ENCODE peak calls at places on chromosome 17, in seven cellular contexts. One of them, this sample, is unnamed.

GRCh38 chr17:82752371-82753200 is 721 bp downstream of the TBCD start:
- DNase-seq in PC-3: no peak
- DNase-seq in NAMALWA: peak
- DNase-seq in effector CD4-positive, alpha-beta T cell: peak
- DNase-seq in NCI-H1436 treated with DMSO at 0.1 percent for 48 hours: no peak
- DNase-seq in pancreas: no peak
- DNase-seq in activated CD4-positive, alpha-beta T cell treated with anti-CD3 and anti-CD28 coated beads for 24 hours: no peak
- DNase-seq in this sample: no peak

GRCh38 chr17:41689497-41690299 is 1.0 kb downstream of the EIF1 start:
- DNase-seq in PC-3: peak
- DNase-seq in NAMALWA: peak
- DNase-seq in effector CD4-positive, alpha-beta T cell: peak
- DNase-seq in NCI-H1436 treated with DMSO at 0.1 percent for 48 hours: no peak
- DNase-seq in pancreas: peak
- DNase-seq in activated CD4-positive, alpha-beta T cell treated with anti-CD3 and anti-CD28 coated beads for 24 hours: peak
- DNase-seq in this sample: no peak

GRCh38 chr17:1736348-1737281 is 6.1 kb upstream of the SERPINF2 start:
- DNase-seq in PC-3: no peak
- DNase-seq in NAMALWA: peak
- DNase-seq in effector CD4-positive, alpha-beta T cell: no peak
- DNase-seq in NCI-H1436 treated with DMSO at 0.1 percent for 48 hours: no peak
- DNase-seq in pancreas: no peak
- DNase-seq in activated CD4-positive, alpha-beta T cell treated with anti-CD3 and anti-CD28 coated beads for 24 hours: no peak
- DNase-seq in this sample: no peak

GRCh38 chr17:8975091-8975707 is 9.7 kb upstream of the PIK3R5 start:
- DNase-seq in PC-3: no peak
- DNase-seq in NAMALWA: no peak
- DNase-seq in effector CD4-positive, alpha-beta T cell: no peak
- DNase-seq in NCI-H1436 treated with DMSO at 0.1 percent for 48 hours: no peak
- DNase-seq in pancreas: no peak
- DNase-seq in activated CD4-positive, alpha-beta T cell treated with anti-CD3 and anti-CD28 coated beads for 24 hours: no peak
- DNase-seq in this sample: no peak

GRCh38 chr17:81160306-81160705 is 5.0 kb upstream of the PVALEF start:
- DNase-seq in PC-3: no peak
- DNase-seq in NAMALWA: no peak
- DNase-seq in effector CD4-positive, alpha-beta T cell: no peak
- DNase-seq in NCI-H1436 treated with DMSO at 0.1 percent for 48 hours: no peak
- DNase-seq in pancreas: peak
- DNase-seq in activated CD4-positive, alpha-beta T cell treated with anti-CD3 and anti-CD28 coated beads for 24 hours: no peak
- DNase-seq in this sample: no peak

GRCh38 chr17:65627892-65628622 is 66.6 kb upstream of the AXIN2 start:
- DNase-seq in PC-3: peak
- DNase-seq in NAMALWA: no peak
- DNase-seq in effector CD4-positive, alpha-beta T cell: no peak
- DNase-seq in NCI-H1436 treated with DMSO at 0.1 percent for 48 hours: peak
- DNase-seq in pancreas: peak
- DNase-seq in activated CD4-positive, alpha-beta T cell treated with anti-CD3 and anti-CD28 coated beads for 24 hours: no peak
- DNase-seq in this sample: peak

GRCh38 chr17:44198721-44199552 is 747 bp downstream of the ATXN7L3 start:
- DNase-seq in PC-3: peak
- DNase-seq in NAMALWA: peak
- DNase-seq in effector CD4-positive, alpha-beta T cell: peak
- DNase-seq in NCI-H1436 treated with DMSO at 0.1 percent for 48 hours: no peak
- DNase-seq in pancreas: peak
- DNase-seq in activated CD4-positive, alpha-beta T cell treated with anti-CD3 and anti-CD28 coated beads for 24 hours: no peak
- DNase-seq in this sample: no peak

GRCh38 chr17:15649861-15650391 is 30.4 kb upstream of the FBXW10B start:
- DNase-seq in PC-3: peak
- DNase-seq in NAMALWA: no peak
- DNase-seq in effector CD4-positive, alpha-beta T cell: no peak
- DNase-seq in NCI-H1436 treated with DMSO at 0.1 percent for 48 hours: no peak
- DNase-seq in pancreas: no peak
- DNase-seq in activated CD4-positive, alpha-beta T cell treated with anti-CD3 and anti-CD28 coated beads for 24 hours: no peak
- DNase-seq in this sample: no peak

GRCh38 chr17:51668155-51668962 is 408.0 kb downstream of the UTP18 start:
- DNase-seq in PC-3: no peak
- DNase-seq in NAMALWA: no peak
- DNase-seq in effector CD4-positive, alpha-beta T cell: no peak
- DNase-seq in NCI-H1436 treated with DMSO at 0.1 percent for 48 hours: no peak
- DNase-seq in pancreas: no peak
- DNase-seq in activated CD4-positive, alpha-beta T cell treated with anti-CD3 and anti-CD28 coated beads for 24 hours: no peak
- DNase-seq in this sample: no peak

GRCh38 chr17:45021607-45022287 is 29.7 kb downstream of the DCAKD start:
- DNase-seq in PC-3: peak
- DNase-seq in NAMALWA: peak
- DNase-seq in effector CD4-positive, alpha-beta T cell: peak
- DNase-seq in NCI-H1436 treated with DMSO at 0.1 percent for 48 hours: no peak
- DNase-seq in pancreas: peak
- DNase-seq in activated CD4-positive, alpha-beta T cell treated with anti-CD3 and anti-CD28 coated beads for 24 hours: peak
- DNase-seq in this sample: no peak

GRCh38 chr17:77906377-77906871 is 52.1 kb upstream of the TNRC6C start:
- DNase-seq in PC-3: no peak
- DNase-seq in NAMALWA: no peak
- DNase-seq in effector CD4-positive, alpha-beta T cell: no peak
- DNase-seq in NCI-H1436 treated with DMSO at 0.1 percent for 48 hours: no peak
- DNase-seq in pancreas: no peak
- DNase-seq in activated CD4-positive, alpha-beta T cell treated with anti-CD3 and anti-CD28 coated beads for 24 hours: no peak
- DNase-seq in this sample: no peak

GRCh38 chr17:28912281-28912937 is 9.5 kb upstream of the DHRS13 start:
- DNase-seq in PC-3: no peak
- DNase-seq in NAMALWA: no peak
- DNase-seq in effector CD4-positive, alpha-beta T cell: no peak
- DNase-seq in NCI-H1436 treated with DMSO at 0.1 percent for 48 hours: no peak
- DNase-seq in pancreas: no peak
- DNase-seq in activated CD4-positive, alpha-beta T cell treated with anti-CD3 and anti-CD28 coated beads for 24 hours: no peak
- DNase-seq in this sample: no peak

GRCh38 chr17:76382803-76383644 is 1.4 kb upstream of the SPHK1 start:
- DNase-seq in PC-3: peak
- DNase-seq in NAMALWA: no peak
- DNase-seq in effector CD4-positive, alpha-beta T cell: peak
- DNase-seq in NCI-H1436 treated with DMSO at 0.1 percent for 48 hours: no peak
- DNase-seq in pancreas: peak
- DNase-seq in activated CD4-positive, alpha-beta T cell treated with anti-CD3 and anti-CD28 coated beads for 24 hours: peak
- DNase-seq in this sample: no peak

GRCh38 chr17:56929362-56929969 is 15.6 kb upstream of the TRIM25 start:
- DNase-seq in PC-3: peak
- DNase-seq in NAMALWA: peak
- DNase-seq in effector CD4-positive, alpha-beta T cell: no peak
- DNase-seq in NCI-H1436 treated with DMSO at 0.1 percent for 48 hours: no peak
- DNase-seq in pancreas: no peak
- DNase-seq in activated CD4-positive, alpha-beta T cell treated with anti-CD3 and anti-CD28 coated beads for 24 hours: no peak
- DNase-seq in this sample: no peak

GRCh38 chr17:42060231-42060630 is 9.8 kb upstream of the C17orf113 start:
- DNase-seq in PC-3: no peak
- DNase-seq in NAMALWA: no peak
- DNase-seq in effector CD4-positive, alpha-beta T cell: no peak
- DNase-seq in NCI-H1436 treated with DMSO at 0.1 percent for 48 hours: no peak
- DNase-seq in pancreas: no peak
- DNase-seq in activated CD4-positive, alpha-beta T cell treated with anti-CD3 and anti-CD28 coated beads for 24 hours: no peak
- DNase-seq in this sample: no peak

GRCh38 chr17:27466748-27467375 is 10.6 kb downstream of the KSR1 start:
- DNase-seq in PC-3: no peak
- DNase-seq in NAMALWA: no peak
- DNase-seq in effector CD4-positive, alpha-beta T cell: no peak
- DNase-seq in NCI-H1436 treated with DMSO at 0.1 percent for 48 hours: no peak
- DNase-seq in pancreas: no peak
- DNase-seq in activated CD4-positive, alpha-beta T cell treated with anti-CD3 and anti-CD28 coated beads for 24 hours: peak
- DNase-seq in this sample: no peak

GRCh38 chr17:77116371-77116860 is 24.4 kb upstream of the SEC14L1 start:
- DNase-seq in PC-3: peak
- DNase-seq in NAMALWA: no peak
- DNase-seq in effector CD4-positive, alpha-beta T cell: no peak
- DNase-seq in NCI-H1436 treated with DMSO at 0.1 percent for 48 hours: no peak
- DNase-seq in pancreas: no peak
- DNase-seq in activated CD4-positive, alpha-beta T cell treated with anti-CD3 and anti-CD28 coated beads for 24 hours: no peak
- DNase-seq in this sample: no peak

GRCh38 chr17:17874478-17874877 is 37.7 kb upstream of the SREBF1 start:
- DNase-seq in PC-3: peak
- DNase-seq in NAMALWA: no peak
- DNase-seq in effector CD4-positive, alpha-beta T cell: no peak
- DNase-seq in NCI-H1436 treated with DMSO at 0.1 percent for 48 hours: no peak
- DNase-seq in pancreas: no peak
- DNase-seq in activated CD4-positive, alpha-beta T cell treated with anti-CD3 and anti-CD28 coated beads for 24 hours: no peak
- DNase-seq in this sample: no peak

GRCh38 chr17:80955673-80956306 is 35.9 kb upstream of the CHMP6 start:
- DNase-seq in PC-3: no peak
- DNase-seq in NAMALWA: peak
- DNase-seq in effector CD4-positive, alpha-beta T cell: no peak
- DNase-seq in NCI-H1436 treated with DMSO at 0.1 percent for 48 hours: no peak
- DNase-seq in pancreas: no peak
- DNase-seq in activated CD4-positive, alpha-beta T cell treated with anti-CD3 and anti-CD28 coated beads for 24 hours: no peak
- DNase-seq in this sample: no peak

GRCh38 chr17:305090-305976 is 47.3 kb downstream of the RPH3AL start:
- DNase-seq in PC-3: peak
- DNase-seq in NAMALWA: no peak
- DNase-seq in effector CD4-positive, alpha-beta T cell: no peak
- DNase-seq in NCI-H1436 treated with DMSO at 0.1 percent for 48 hours: no peak
- DNase-seq in pancreas: no peak
- DNase-seq in activated CD4-positive, alpha-beta T cell treated with anti-CD3 and anti-CD28 coated beads for 24 hours: no peak
- DNase-seq in this sample: peak

GRCh38 chr17:66351053-66351452 is 48.6 kb downstream of the PRKCA start:
- DNase-seq in PC-3: peak
- DNase-seq in NAMALWA: no peak
- DNase-seq in effector CD4-positive, alpha-beta T cell: no peak
- DNase-seq in NCI-H1436 treated with DMSO at 0.1 percent for 48 hours: no peak
- DNase-seq in pancreas: peak
- DNase-seq in activated CD4-positive, alpha-beta T cell treated with anti-CD3 and anti-CD28 coated beads for 24 hours: no peak
- DNase-seq in this sample: no peak

GRCh38 chr17:2869604-2870003 is 73.4 kb downstream of the RAP1GAP2 start:
- DNase-seq in PC-3: no peak
- DNase-seq in NAMALWA: no peak
- DNase-seq in effector CD4-positive, alpha-beta T cell: no peak
- DNase-seq in NCI-H1436 treated with DMSO at 0.1 percent for 48 hours: no peak
- DNase-seq in pancreas: peak
- DNase-seq in activated CD4-positive, alpha-beta T cell treated with anti-CD3 and anti-CD28 coated beads for 24 hours: no peak
- DNase-seq in this sample: no peak

GRCh38 chr17:4711671-4712111 is 1.3 kb downstream of the ARRB2 start:
- DNase-seq in PC-3: no peak
- DNase-seq in NAMALWA: no peak
- DNase-seq in effector CD4-positive, alpha-beta T cell: no peak
- DNase-seq in NCI-H1436 treated with DMSO at 0.1 percent for 48 hours: no peak
- DNase-seq in pancreas: no peak
- DNase-seq in activated CD4-positive, alpha-beta T cell treated with anti-CD3 and anti-CD28 coated beads for 24 hours: no peak
- DNase-seq in this sample: no peak

GRCh38 chr17:46150216-46150963 is 42.8 kb downstream of the KANSL1 start:
- DNase-seq in PC-3: no peak
- DNase-seq in NAMALWA: no peak
- DNase-seq in effector CD4-positive, alpha-beta T cell: no peak
- DNase-seq in NCI-H1436 treated with DMSO at 0.1 percent for 48 hours: no peak
- DNase-seq in pancreas: no peak
- DNase-seq in activated CD4-positive, alpha-beta T cell treated with anti-CD3 and anti-CD28 coated beads for 24 hours: no peak
- DNase-seq in this sample: no peak

GRCh38 chr17:64097196-64097936 is 32.6 kb downstream of the ERN1 start:
- DNase-seq in PC-3: peak
- DNase-seq in NAMALWA: no peak
- DNase-seq in effector CD4-positive, alpha-beta T cell: no peak
- DNase-seq in NCI-H1436 treated with DMSO at 0.1 percent for 48 hours: no peak
- DNase-seq in pancreas: no peak
- DNase-seq in activated CD4-positive, alpha-beta T cell treated with anti-CD3 and anti-CD28 coated beads for 24 hours: no peak
- DNase-seq in this sample: no peak

GRCh38 chr17:53227514-53227913 is 595.2 kb upstream of the KIF2B start:
- DNase-seq in PC-3: no peak
- DNase-seq in NAMALWA: no peak
- DNase-seq in effector CD4-positive, alpha-beta T cell: no peak
- DNase-seq in NCI-H1436 treated with DMSO at 0.1 percent for 48 hours: no peak
- DNase-seq in pancreas: no peak
- DNase-seq in activated CD4-positive, alpha-beta T cell treated with anti-CD3 and anti-CD28 coated beads for 24 hours: no peak
- DNase-seq in this sample: no peak

GRCh38 chr17:42133461-42134041 is 10.9 kb downstream of the HSPB9 start:
- DNase-seq in PC-3: no peak
- DNase-seq in NAMALWA: peak
- DNase-seq in effector CD4-positive, alpha-beta T cell: no peak
- DNase-seq in NCI-H1436 treated with DMSO at 0.1 percent for 48 hours: no peak
- DNase-seq in pancreas: peak
- DNase-seq in activated CD4-positive, alpha-beta T cell treated with anti-CD3 and anti-CD28 coated beads for 24 hours: no peak
- DNase-seq in this sample: no peak

GRCh38 chr17:50056961-50057330 is 1.0 kb downstream of the ITGA3 start:
- DNase-seq in PC-3: peak
- DNase-seq in NAMALWA: no peak
- DNase-seq in effector CD4-positive, alpha-beta T cell: no peak
- DNase-seq in NCI-H1436 treated with DMSO at 0.1 percent for 48 hours: no peak
- DNase-seq in pancreas: no peak
- DNase-seq in activated CD4-positive, alpha-beta T cell treated with anti-CD3 and anti-CD28 coated beads for 24 hours: no peak
- DNase-seq in this sample: no peak

GRCh38 chr17:79461041-79461440 is 149.8 kb downstream of the RBFOX3 start:
- DNase-seq in PC-3: peak
- DNase-seq in NAMALWA: no peak
- DNase-seq in effector CD4-positive, alpha-beta T cell: no peak
- DNase-seq in NCI-H1436 treated with DMSO at 0.1 percent for 48 hours: no peak
- DNase-seq in pancreas: no peak
- DNase-seq in activated CD4-positive, alpha-beta T cell treated with anti-CD3 and anti-CD28 coated beads for 24 hours: no peak
- DNase-seq in this sample: no peak

GRCh38 chr17:80892019-80892855 is 99.4 kb upstream of the CHMP6 start:
- DNase-seq in PC-3: peak
- DNase-seq in NAMALWA: no peak
- DNase-seq in effector CD4-positive, alpha-beta T cell: peak
- DNase-seq in NCI-H1436 treated with DMSO at 0.1 percent for 48 hours: no peak
- DNase-seq in pancreas: no peak
- DNase-seq in activated CD4-positive, alpha-beta T cell treated with anti-CD3 and anti-CD28 coated beads for 24 hours: peak
- DNase-seq in this sample: peak

GRCh38 chr17:61574542-61575351 is 16.3 kb downstream of the NACA2 start:
- DNase-seq in PC-3: peak
- DNase-seq in NAMALWA: peak
- DNase-seq in effector CD4-positive, alpha-beta T cell: no peak
- DNase-seq in NCI-H1436 treated with DMSO at 0.1 percent for 48 hours: no peak
- DNase-seq in pancreas: peak
- DNase-seq in activated CD4-positive, alpha-beta T cell treated with anti-CD3 and anti-CD28 coated beads for 24 hours: no peak
- DNase-seq in this sample: no peak

GRCh38 chr17:74268052-74268451 is 6.0 kb upstream of the DNAI2 start:
- DNase-seq in PC-3: no peak
- DNase-seq in NAMALWA: no peak
- DNase-seq in effector CD4-positive, alpha-beta T cell: no peak
- DNase-seq in NCI-H1436 treated with DMSO at 0.1 percent for 48 hours: no peak
- DNase-seq in pancreas: no peak
- DNase-seq in activated CD4-positive, alpha-beta T cell treated with anti-CD3 and anti-CD28 coated beads for 24 hours: no peak
- DNase-seq in this sample: no peak

GRCh38 chr17:19260958-19261357 is 23.8 kb downstream of the EPN2 start:
- DNase-seq in PC-3: peak
- DNase-seq in NAMALWA: no peak
- DNase-seq in effector CD4-positive, alpha-beta T cell: no peak
- DNase-seq in NCI-H1436 treated with DMSO at 0.1 percent for 48 hours: no peak
- DNase-seq in pancreas: no peak
- DNase-seq in activated CD4-positive, alpha-beta T cell treated with anti-CD3 and anti-CD28 coated beads for 24 hours: no peak
- DNase-seq in this sample: no peak

GRCh38 chr17:77616243-77616731 is 342.2 kb upstream of the TNRC6C start:
- DNase-seq in PC-3: peak
- DNase-seq in NAMALWA: no peak
- DNase-seq in effector CD4-positive, alpha-beta T cell: no peak
- DNase-seq in NCI-H1436 treated with DMSO at 0.1 percent for 48 hours: no peak
- DNase-seq in pancreas: no peak
- DNase-seq in activated CD4-positive, alpha-beta T cell treated with anti-CD3 and anti-CD28 coated beads for 24 hours: no peak
- DNase-seq in this sample: no peak

GRCh38 chr17:49708515-49709161 is 874 bp upstream of the SLC35B1 start:
- DNase-seq in PC-3: peak
- DNase-seq in NAMALWA: no peak
- DNase-seq in effector CD4-positive, alpha-beta T cell: no peak
- DNase-seq in NCI-H1436 treated with DMSO at 0.1 percent for 48 hours: no peak
- DNase-seq in pancreas: peak
- DNase-seq in activated CD4-positive, alpha-beta T cell treated with anti-CD3 and anti-CD28 coated beads for 24 hours: no peak
- DNase-seq in this sample: no peak

GRCh38 chr17:30422171-30422570 is 43.4 kb downstream of the CPD start:
- DNase-seq in PC-3: no peak
- DNase-seq in NAMALWA: no peak
- DNase-seq in effector CD4-positive, alpha-beta T cell: no peak
- DNase-seq in NCI-H1436 treated with DMSO at 0.1 percent for 48 hours: no peak
- DNase-seq in pancreas: no peak
- DNase-seq in activated CD4-positive, alpha-beta T cell treated with anti-CD3 and anti-CD28 coated beads for 24 hours: no peak
- DNase-seq in this sample: no peak

GRCh38 chr17:75723201-75723930 is 2.1 kb downstream of the ITGB4 start:
- DNase-seq in PC-3: peak
- DNase-seq in NAMALWA: no peak
- DNase-seq in effector CD4-positive, alpha-beta T cell: no peak
- DNase-seq in NCI-H1436 treated with DMSO at 0.1 percent for 48 hours: no peak
- DNase-seq in pancreas: no peak
- DNase-seq in activated CD4-positive, alpha-beta T cell treated with anti-CD3 and anti-CD28 coated beads for 24 hours: no peak
- DNase-seq in this sample: no peak